ENCODE peak calls at places on chromosome 1, in four cellular contexts. W is body of pancreas, A is hippocampal formation, Q is fibroblast of mammary gland. E is an unnamed sample.

GRCh38 chr1:173195596-173196088 is 11.5 kb downstream of the TNFSF4 start:
- DNase-seq in W (no peak), A (no peak), Q (no peak), E (no peak)

GRCh38 chr1:49389699-49390098 is 613.0 kb upstream of the BEND5 start:
- DNase-seq in W (no peak), A (no peak), Q (no peak), E (no peak)

GRCh38 chr1:212121772-212122171 is 86.2 kb downstream of the DTL start:
- DNase-seq in W (no peak), A (no peak), Q (no peak), E (no peak)

GRCh38 chr1:43460988-43461693 is 7.4 kb upstream of the HYI start:
- DNase-seq in W (no peak), A (no peak), Q (no peak), E (no peak)

GRCh38 chr1:24694380-24694843 is 50.8 kb upstream of the CLIC4 start:
- DNase-seq in W (no peak), A (no peak), Q (peak), E (no peak)

GRCh38 chr1:209893751-209894150 is 44.3 kb upstream of the SYT14 start:
- DNase-seq in W (no peak), A (no peak), Q (no peak), E (no peak)

GRCh38 chr1:154607084-154607747 is 770 bp downstream of the ADAR start:
- DNase-seq in W (no peak), A (peak), Q (peak), E (no peak)

GRCh38 chr1:219954052-219954451 is 25.7 kb upstream of the SLC30A10 start:
- DNase-seq in W (no peak), A (no peak), Q (no peak), E (no peak)

GRCh38 chr1:212315184-212315583 is 30.0 kb downstream of the PPP2R5A start:
- DNase-seq in W (no peak), A (no peak), Q (no peak), E (no peak)

GRCh38 chr1:22018583-22019559 is 17.4 kb downstream of the CELA3A start:
- DNase-seq in W (no peak), A (no peak), Q (peak), E (no peak)